ENCODE peak calls at places on chromosomes 2 and 18, in eight cellular contexts. Z, A, X, R, T, B, S and F are unnamed samples.

GRCh38 chr2:143815082-143815481 is 685.9 kb downstream of the ARHGAP15 start:
- DNase-seq in Z (no peak), A (no peak), X (no peak), R (no peak), T (no peak), B (no peak), S (no peak), F (no peak)

GRCh38 chr2:10042301-10043161 is 819 bp upstream of the KLF11 start:
- DNase-seq in Z (peak; percentile 83), A (peak; percentile 88), X (peak; percentile 88), R (peak; percentile 95), T (peak; percentile 84), B (no peak), S (peak; percentile 64), F (peak; percentile 92)

GRCh38 chr18:45967007-45967706 is at the start of gene EPG5:
- DNase-seq in Z (peak; percentile 96), A (peak; percentile 95), X (peak; percentile 94), R (peak; percentile 97), T (peak; percentile 98), B (peak; percentile 86), S (peak; percentile 93), F (peak; percentile 95)

GRCh38 chr2:10086950-10087349 is 6.7 kb upstream of the CYS1 start:
- DNase-seq in Z (no peak), A (no peak), X (no peak), R (no peak), T (no peak), B (no peak), S (no peak), F (peak; percentile 60)

GRCh38 chr18:9109523-9109922 is 7.0 kb downstream of the NDUFV2 start:
- DNase-seq in Z (no peak), A (no peak), X (no peak), R (no peak), T (no peak), B (no peak), S (no peak), F (no peak)

GRCh38 chr18:58569490-58569911 is 59.4 kb downstream of the ALPK2 start:
- DNase-seq in Z (no peak), A (no peak), X (no peak), R (no peak), T (no peak), B (no peak), S (no peak), F (no peak)

GRCh38 chr18:36780748-36781147 is 48.1 kb downstream of the TPGS2 start:
- DNase-seq in Z (no peak), A (no peak), X (no peak), R (no peak), T (no peak), B (no peak), S (no peak), F (no peak)

GRCh38 chr2:215982465-215982875 is 30.9 kb downstream of the MREG start:
- DNase-seq in Z (no peak), A (no peak), X (no peak), R (peak; percentile 29), T (no peak), B (no peak), S (no peak), F (peak; percentile 71)

GRCh38 chr18:76468345-76469275 is 26.4 kb downstream of the ZNF516 start:
- DNase-seq in Z (no peak), A (no peak), X (no peak), R (peak; percentile 16), T (no peak), B (no peak), S (no peak), F (no peak)

GRCh38 chr2:20016346-20016745 is 3.9 kb upstream of the MATN3 start:
- DNase-seq in Z (no peak), A (no peak), X (no peak), R (no peak), T (no peak), B (no peak), S (no peak), F (no peak)

GRCh38 chr18:45228989-45229388 is 386.3 kb upstream of the SLC14A2 start:
- DNase-seq in Z (no peak), A (no peak), X (no peak), R (no peak), T (no peak), B (no peak), S (no peak), F (no peak)

GRCh38 chr2:101752708-101753107 is 55.2 kb downstream of the MAP4K4 start:
- DNase-seq in Z (no peak), A (no peak), X (no peak), R (no peak), T (no peak), B (no peak), S (no peak), F (no peak)

GRCh38 chr2:14340703-14341102 is 291.8 kb upstream of the LRATD1 start:
- DNase-seq in Z (no peak), A (no peak), X (no peak), R (no peak), T (no peak), B (no peak), S (no peak), F (no peak)
- H3K9me3 ChIP-seq in Z (no peaks in the 10 kb centered on the region), A (no peaks in the 10 kb centered on the region), X (peaks cover 10% of the 10 kb centered on the region), R (peaks cover 5% of the 10 kb centered on the region), T (no peaks in the 10 kb centered on the region), B (no peaks in the 10 kb centered on the region), S (peaks cover 9% of the 10 kb centered on the region), F (no peaks in the 10 kb centered on the region)

GRCh38 chr2:45892236-45892701 is 240.8 kb downstream of the PRKCE start:
- DNase-seq in Z (no peak), A (no peak), X (no peak), R (no peak), T (no peak), B (no peak), S (no peak), F (no peak)
- H3K4me3 ChIP-seq in Z (no peak overlapping the region), A (no peak overlapping the region), X (no peak overlapping the region), R (no peak overlapping the region), T (no peak overlapping the region), B (no peak overlapping the region), S (no peak overlapping the region), F (no peak overlapping the region)

GRCh38 chr2:153917570-153917969 is 45.8 kb downstream of the GALNT13 start:
- DNase-seq in Z (no peak), A (no peak), X (no peak), R (no peak), T (no peak), B (no peak), S (no peak), F (no peak)

DNA sequence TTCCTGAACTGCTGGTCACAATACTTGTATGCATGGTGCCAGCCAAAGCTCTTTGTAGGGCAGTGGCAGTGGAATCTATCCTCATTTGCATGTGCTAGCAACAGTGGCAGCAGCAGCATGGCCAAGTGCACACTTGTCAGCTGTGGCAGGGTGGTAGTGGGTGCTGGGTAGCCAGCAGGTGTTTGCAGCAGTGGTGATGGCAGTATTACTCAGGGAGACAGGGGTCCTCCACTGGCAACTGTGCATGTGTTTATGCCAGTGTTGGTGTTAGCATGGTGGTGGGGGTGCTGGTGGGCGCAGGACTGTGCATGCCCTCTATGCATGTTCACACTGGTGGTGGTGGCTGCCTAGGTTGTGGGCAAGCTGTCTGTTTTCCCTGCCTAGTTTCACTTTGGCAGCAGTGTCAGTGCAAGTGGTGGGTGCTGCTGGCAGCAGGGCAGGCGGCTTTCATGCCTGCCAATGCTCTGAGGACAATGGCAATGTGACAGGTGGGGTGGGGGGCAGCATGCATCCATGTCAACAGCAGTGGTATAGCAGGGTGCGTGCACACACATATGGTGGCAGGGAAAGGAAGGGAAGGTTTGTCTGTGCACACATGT is 41.2 kb downstream of the GALNT13 start:
- DNase-seq in Z (no peak), A (no peak), X (no peak), R (no peak), T (no peak), B (no peak), S (no peak), F (no peak)
- H3K9me3 ChIP-seq in Z (no peaks in the 10 kb centered on the region), A (no peaks in the 10 kb centered on the region), X (peaks cover 29% of the 10 kb centered on the region), R (no peaks in the 10 kb centered on the region), T (no peaks in the 10 kb centered on the region), B (no peaks in the 10 kb centered on the region), S (peaks cover 12% of the 10 kb centered on the region), F (peaks cover 4% of the 10 kb centered on the region)

GRCh38 chr2:191636235-191636543 is 41.7 kb upstream of the NABP1 start:
- DNase-seq in Z (no peak), A (no peak), X (no peak), R (no peak), T (no peak), B (no peak), S (no peak), F (peak; percentile 68)

GRCh38 chr2:191636586-191636985 is 41.4 kb upstream of the NABP1 start:
- DNase-seq in Z (no peak), A (no peak), X (no peak), R (no peak), T (no peak), B (no peak), S (no peak), F (no peak)

GRCh38 chr2:191638802-191639172 is 39.1 kb upstream of the NABP1 start:
- DNase-seq in Z (no peak), A (no peak), X (no peak), R (no peak), T (no peak), B (no peak), S (no peak), F (no peak)

GRCh38 chr2:191638079-191638801 is 39.7 kb upstream of the NABP1 start:
- DNase-seq in Z (no peak), A (no peak), X (no peak), R (no peak), T (no peak), B (no peak), S (no peak), F (no peak)

DNA sequence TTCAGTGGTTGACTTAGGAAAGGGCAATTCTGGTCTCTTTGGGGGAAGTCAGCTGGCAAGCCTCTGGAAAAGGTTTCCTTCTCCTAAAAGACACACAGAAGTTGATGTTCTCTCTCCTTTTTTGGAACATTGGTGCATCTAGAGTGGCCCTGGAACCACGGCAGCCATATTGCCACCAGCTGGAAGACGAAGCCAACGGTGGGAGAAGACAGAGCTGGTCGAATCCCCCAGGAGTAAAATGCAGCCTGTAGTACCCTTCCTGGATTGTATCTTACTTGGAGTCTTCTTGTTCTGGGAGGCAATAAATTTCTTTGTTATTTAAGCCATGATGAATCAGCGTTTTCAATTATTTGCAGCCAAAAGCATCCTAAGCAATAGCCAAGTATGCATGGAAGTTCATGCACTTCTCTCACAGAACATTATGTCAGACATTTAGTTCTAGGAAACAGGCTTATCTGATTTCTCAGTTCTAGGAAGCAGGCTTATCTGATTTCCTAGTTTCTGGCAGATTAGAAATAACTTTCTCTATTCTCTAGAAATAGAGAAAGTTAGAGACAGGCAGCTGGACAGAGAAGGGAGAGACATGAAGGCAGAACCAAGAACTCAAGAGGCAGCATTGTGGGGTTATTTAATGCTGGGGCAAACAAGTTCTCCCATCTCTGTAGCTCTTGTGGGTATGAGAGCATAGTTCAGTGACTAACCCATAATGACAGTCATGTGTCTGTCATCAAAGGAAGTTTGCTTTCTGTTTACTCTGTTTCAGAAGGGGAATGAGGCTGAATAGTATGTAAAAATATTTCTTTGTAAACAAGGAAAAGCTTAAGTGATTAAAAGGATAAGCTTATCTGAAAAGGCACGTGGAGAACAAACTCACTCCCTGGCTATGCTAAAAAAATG is 40.5 kb upstream of the NABP1 start:
- DNase-seq in Z (no peak), A (no peak), X (no peak), R (no peak), T (no peak), B (no peak), S (no peak), F (peak; percentile 51)
- H3K4me3 ChIP-seq in Z (no peak overlapping the region), A (no peak overlapping the region), X (no peak overlapping the region), R (no peak overlapping the region), T (no peak overlapping the region), B (no peak overlapping the region), S (no peak overlapping the region), F (no peak overlapping the region)